ENCODE peak calls at places on chromosome X, in nine cellular contexts. J is activated T-helper 1 cell treated with anti-CD3 and anti-CD28 coated beads, Interleukin-2, amount 50 U/mL, for 16 hours; L is EH; I is kidney; C is T follicular helper cell; S is endothelial cell; R is GM04504; Z is SJCRH30; K is activated CD8-positive, alpha-beta memory T cell treated with anti-CD3 and anti-CD28 coated beads for 48 hours. A is an unnamed sample.

GRCh38 chrX:46863072-46863471 is 26.2 kb downstream of the RP2 start:
- DNase-seq in J (no peak), L (no peak), I (no peak), C (no peak), S (no peak), R (no peak), Z (no peak), K (no peak), A (no peak)

GRCh38 chrX:1060562-1060960 is 151.9 kb downstream of the CRLF2 start:
- DNase-seq in J (no peak), L (no peak), I (no peak), C (no peak), S (no peak), R (no peak), Z (no peak), K (no peak), A (no peak)

GRCh38 chrX:30938295-30938694 is 49.2 kb upstream of the TAB3 start:
- DNase-seq in J (no peak), L (no peak), I (no peak), C (no peak), S (no peak), R (no peak), Z (no peak), K (no peak), A (no peak)

GRCh38 chrX:129748265-129748664 is 9.5 kb downstream of the XPNPEP2 start:
- DNase-seq in J (no peak), L (peak), I (no peak), C (no peak), S (no peak), R (peak), Z (no peak), K (no peak), A (no peak)

GRCh38 chrX:3271485-3272186 is 74.8 kb downstream of the MXRA5 start:
- DNase-seq in J (no peak), L (peak), I (no peak), C (no peak), S (no peak), R (peak), Z (peak), K (no peak), A (no peak)

GRCh38 chrX:129566081-129566480 is 26.0 kb downstream of the OCRL start:
- DNase-seq in J (no peak), L (peak), I (no peak), C (no peak), S (no peak), R (no peak), Z (no peak), K (no peak), A (no peak)

GRCh38 chrX:54357414-54358377 is at the start of gene WNK3:
- DNase-seq in J (peak), L (peak), I (peak), C (peak), S (peak), R (no peak), Z (peak), K (peak), A (no peak)

GRCh38 chrX:136779346-136779781 is 1.4 kb downstream of the ARHGEF6 start:
- DNase-seq in J (no peak), L (no peak), I (no peak), C (no peak), S (no peak), R (no peak), Z (no peak), K (no peak), A (no peak)

GRCh38 chrX:107226766-107227165 is 20.4 kb downstream of the DNAAF6 start:
- DNase-seq in J (no peak), L (no peak), I (no peak), C (no peak), S (no peak), R (no peak), Z (no peak), K (no peak), A (no peak)

GRCh38 chrX:154436597-154437397 is at the start of gene GDI1:
- DNase-seq in J (peak), L (peak), I (peak), C (peak), S (peak), R (no peak), Z (peak), K (peak), A (no peak)

GRCh38 chrX:65528705-65529340 is 5.8 kb downstream of the LAS1L start:
- DNase-seq in J (peak), L (peak), I (no peak), C (peak), S (peak), R (no peak), Z (peak), K (peak), A (no peak)

GRCh38 chrX:154040307-154040756 is 20.6 kb upstream of the IRAK1 start:
- DNase-seq in J (no peak), L (peak), I (no peak), C (no peak), S (no peak), R (peak), Z (no peak), K (no peak), A (no peak)

GRCh38 chrX:2819345-2820130 is 9.2 kb upstream of the GYG2 start:
- DNase-seq in J (no peak), L (peak), I (no peak), C (no peak), S (no peak), R (no peak), Z (peak), K (no peak), A (no peak)

GRCh38 chrX:130770615-130771014 is 132.4 kb downstream of the ENOX2 start:
- DNase-seq in J (no peak), L (peak), I (no peak), C (no peak), S (no peak), R (peak), Z (no peak), K (no peak), A (no peak)

GRCh38 chrX:107731831-107732502 is 43.6 kb downstream of the TSC22D3 start:
- DNase-seq in J (no peak), L (peak), I (peak), C (no peak), S (no peak), R (no peak), Z (peak), K (no peak), A (no peak)

GRCh38 chrX:133390647-133391046 is 24.6 kb downstream of the GPC4 start:
- DNase-seq in J (no peak), L (no peak), I (no peak), C (no peak), S (no peak), R (no peak), Z (no peak), K (no peak), A (no peak)

GRCh38 chrX:139851730-139852129 is 81.1 kb downstream of the ATP11C start:
- DNase-seq in J (no peak), L (peak), I (no peak), C (no peak), S (no peak), R (peak), Z (no peak), K (no peak), A (no peak)

GRCh38 chrX:1164322-1165288 is 47.8 kb downstream of the CRLF2 start:
- DNase-seq in J (no peak), L (peak), I (peak), C (no peak), S (no peak), R (no peak), Z (peak), K (no peak), A (no peak)

GRCh38 chrX:102712967-102713677 is 874 bp downstream of the GPRASP2 start:
- DNase-seq in J (no peak), L (peak), I (no peak), C (no peak), S (peak), R (no peak), Z (no peak), K (no peak), A (no peak)

GRCh38 chrX:85391879-85392238 is 12.4 kb upstream of the POF1B start:
- DNase-seq in J (no peak), L (no peak), I (no peak), C (no peak), S (no peak), R (no peak), Z (no peak), K (no peak), A (no peak)

GRCh38 chrX:86171366-86171765 is 23.1 kb downstream of the DACH2 start:
- DNase-seq in J (no peak), L (peak), I (no peak), C (no peak), S (peak), R (peak), Z (peak), K (no peak), A (peak)

GRCh38 chrX:69988955-69989394 is 60.8 kb downstream of the AWAT2 start:
- DNase-seq in J (no peak), L (no peak), I (no peak), C (no peak), S (no peak), R (no peak), Z (no peak), K (no peak), A (no peak)

GRCh38 chrX:71302461-71303213 is 1.1 kb downstream of the ITGB1BP2 start:
- DNase-seq in J (no peak), L (peak), I (no peak), C (no peak), S (no peak), R (no peak), Z (no peak), K (no peak), A (no peak)

GRCh38 chrX:80354966-80355465 is 65.2 kb upstream of the TENT5D start:
- DNase-seq in J (no peak), L (no peak), I (no peak), C (no peak), S (no peak), R (no peak), Z (no peak), K (no peak), A (peak)

GRCh38 chrX:11185861-11186260 is 74.7 kb downstream of the HCCS start:
- DNase-seq in J (no peak), L (no peak), I (no peak), C (no peak), S (no peak), R (no peak), Z (no peak), K (no peak), A (no peak)

GRCh38 chrX:153878969-153879653 is 6.9 kb downstream of the L1CAM start:
- DNase-seq in J (no peak), L (no peak), I (no peak), C (no peak), S (no peak), R (no peak), Z (peak), K (no peak), A (no peak)

GRCh38 chrX:69104756-69105434 is 60.4 kb downstream of the PJA1 start:
- DNase-seq in J (no peak), L (no peak), I (no peak), C (no peak), S (no peak), R (no peak), Z (no peak), K (no peak), A (peak)

GRCh38 chrX:132775230-132775823 is 183.1 kb downstream of the HS6ST2 start:
- DNase-seq in J (no peak), L (no peak), I (no peak), C (no peak), S (no peak), R (no peak), Z (no peak), K (no peak), A (no peak)

GRCh38 chrX:136714626-136715599 is 65.8 kb downstream of the ARHGEF6 start:
- DNase-seq in J (no peak), L (no peak), I (no peak), C (no peak), S (no peak), R (no peak), Z (no peak), K (no peak), A (no peak)

GRCh38 chrX:20300822-20301221 is 34.1 kb upstream of the RPS6KA3 start:
- DNase-seq in J (no peak), L (no peak), I (no peak), C (no peak), S (no peak), R (no peak), Z (peak), K (no peak), A (no peak)

GRCh38 chrX:48908600-48908999 is 2.8 kb downstream of the SLC35A2 start:
- DNase-seq in J (no peak), L (no peak), I (no peak), C (no peak), S (no peak), R (no peak), Z (no peak), K (no peak), A (no peak)